ENCODE peak calls at places on chromosome 20, in seven cellular contexts. L, W, F, K, T, N and C are unnamed samples.
A peak's percentile ranks its signal among the peaks of the same experiment; 100 is the strongest.

GRCh38 chr20:62149532-62150235 is 6.1 kb downstream of the SS18L1 start:
- DNase-seq in L (no peak), W (no peak), F (no peak), K (no peak), T (no peak), N (peak; percentile 18), C (no peak)

GRCh38 chr20:32019156-32019510 is 8.9 kb downstream of the CCM2L start:
- DNase-seq in L (no peak), W (no peak), F (no peak), K (no peak), T (no peak), N (no peak), C (no peak)

GRCh38 chr20:49697071-49697470 is 16.6 kb downstream of the B4GALT5 start:
- DNase-seq in L (no peak), W (no peak), F (no peak), K (peak; percentile 15), T (no peak), N (no peak), C (no peak)

GRCh38 chr20:54212871-54213270 is 5.0 kb downstream of the PFDN4 start:
- DNase-seq in L (no peak), W (no peak), F (no peak), K (no peak), T (no peak), N (no peak), C (no peak)

GRCh38 chr20:36754656-36755222 is 8.8 kb upstream of the NDRG3 start:
- DNase-seq in L (no peak), W (peak; percentile 20), F (peak; percentile 65), K (peak; percentile 15), T (peak; percentile 40), N (peak; percentile 88), C (no peak)

GRCh38 chr20:9147553-9148024 is 78.7 kb downstream of the PLCB4 start:
- DNase-seq in L (no peak), W (no peak), F (no peak), K (no peak), T (no peak), N (peak; percentile 73), C (no peak)

GRCh38 chr20:49323622-49324238 is 45.9 kb upstream of the ZNFX1 start:
- DNase-seq in L (peak; percentile 33), W (no peak), F (peak; percentile 67), K (no peak), T (peak; percentile 48), N (peak; percentile 74), C (peak; percentile 19)

GRCh38 chr20:51653226-51653625 is 110.7 kb upstream of the NFATC2 start:
- DNase-seq in L (no peak), W (no peak), F (no peak), K (no peak), T (no peak), N (no peak), C (no peak)

GRCh38 chr20:846894-847278 is 13.4 kb downstream of the FAM110A start:
- DNase-seq in L (no peak), W (peak; percentile 40), F (peak; percentile 82), K (no peak), T (peak; percentile 68), N (no peak), C (no peak)

GRCh38 chr20:16455296-16455695 is 118.0 kb downstream of the KIF16B start:
- DNase-seq in L (no peak), W (no peak), F (no peak), K (no peak), T (no peak), N (no peak), C (no peak)